ENCODE peak calls at places on chromosomes 6 and 20, in four cellular contexts. J is uterus, R is endodermal cell, Y is HEK293T. M is an unnamed sample.

GRCh38 chr20:13263451-13263850 is 42.4 kb downstream of the ISM1 start:
- DNase-seq in J (no peak), R (no peak), Y (no peak), M (no peak)

GRCh38 chr6:73519943-73520687 is 717 bp downstream of the EEF1A1 start:
- DNase-seq in J (peak), R (peak), Y (peak), M (no peak)

GRCh38 chr6:146962332-146962731 is 241.9 kb upstream of the STXBP5 start:
- DNase-seq in Y (no peak), R (no peak), J (no peak), M (no peak)

GRCh38 chr6:145707397-145707796 is 27.9 kb downstream of the EPM2A start:
- DNase-seq in Y (no peak), J (no peak), R (no peak), M (no peak)

GRCh38 chr6:44580901-44581300 is 193.4 kb downstream of the CDC5L start:
- DNase-seq in Y (no peak), J (no peak), R (no peak), M (no peak)

GRCh38 chr6:20771427-20771826 is 237.2 kb downstream of the CDKAL1 start:
- DNase-seq in Y (no peak), R (peak), J (no peak), M (no peak)

GRCh38 chr6:7473805-7474329 is 67.6 kb upstream of the DSP start:
- DNase-seq in J (no peak), Y (no peak), R (no peak), M (no peak)

GRCh38 chr6:113825776-113826175 is 31.4 kb upstream of the MARCKS start:
- DNase-seq in R (no peak), Y (no peak), J (peak), M (no peak)

GRCh38 chr20:14959506-14960493 is 622.4 kb upstream of the FLRT3 start:
- DNase-seq in J (no peak), R (no peak), Y (no peak), M (no peak)

GRCh38 chr20:62804021-62804631 is 509 bp upstream of the OGFR start:
- DNase-seq in R (no peak), J (no peak), Y (no peak), M (no peak)

GRCh38 chr6:36616888-36617521 is 22.8 kb downstream of the SRSF3 start:
- DNase-seq in J (no peak), R (no peak), Y (no peak), M (no peak)

GRCh38 chr6:27812805-27813626 is 99.2 kb downstream of the OR2B2 start:
- DNase-seq in J (no peak), R (peak), Y (no peak), M (no peak)

GRCh38 chr20:24134284-24134683 is 145.7 kb upstream of the GGTLC1 start:
- DNase-seq in Y (no peak), J (no peak), R (no peak), M (no peak)

GRCh38 chr6:158772851-158773371 is 46.3 kb downstream of the EZR start:
- DNase-seq in J (no peak), Y (no peak), R (no peak), M (no peak)

GRCh38 chr6:16503919-16504554 is 257.2 kb downstream of the ATXN1 start:
- DNase-seq in J (no peak), Y (no peak), R (no peak), M (no peak)

GRCh38 chr6:36755435-36756348 is 58.1 kb downstream of the RAB44 start:
- DNase-seq in Y (no peak), R (no peak), J (no peak), M (no peak)

GRCh38 chr6:135109761-135110160 is 55.1 kb upstream of the HBS1L start:
- DNase-seq in R (no peak), J (no peak), Y (no peak), M (no peak)

GRCh38 chr6:33589723-33590530 is 9.9 kb upstream of the BAK1 start:
- DNase-seq in Y (peak), R (peak), J (peak), M (no peak)

GRCh38 chr20:19275630-19276071 is 63.2 kb downstream of the SLC24A3 start:
- DNase-seq in R (no peak), J (peak), Y (no peak), M (no peak)

GRCh38 chr20:62362991-62363919 is 3.9 kb downstream of the LAMA5 start:
- DNase-seq in Y (no peak), R (peak), J (peak), M (no peak)

GRCh38 chr6:40738551-40738950 is 151.4 kb upstream of the LRFN2 start:
- DNase-seq in Y (no peak), R (no peak), J (no peak), M (no peak)

M was measured in neuronal stem cell.